ENCODE peak calls at places on chromosomes 11 and 22, in six cellular contexts. F is heart right ventricle, P is heart left ventricle, E is sciatic nerve, J is nucleus accumbens, Z is NCI-H510A treated with DMSO at 0.1 percent for 48 hours. V is an unnamed sample.

GRCh38 chr11:8691601-8692000 is 9.0 kb downstream of the RPL27A start:
- DNase-seq in J (no peak), E (peak; percentile 4), F (no peak), P (no peak), Z (no peak), V (no peak)

GRCh38 chr11:30488304-30488998 is 97.7 kb downstream of the MPPED2 start:
- DNase-seq in P (no peak), J (no peak), E (no peak), F (no peak), Z (peak; percentile 83), V (no peak)

GRCh38 chr22:23237201-23237798 is 57.0 kb downstream of the BCR start:
- DNase-seq in P (peak; percentile 93), F (peak; percentile 77), E (peak; percentile 83), J (peak; percentile 59), Z (peak; percentile 63), V (no peak)

GRCh38 chr11:574632-575323 is 1.5 kb upstream of the PHRF1 start:
- DNase-seq in F (no peak), J (no peak), E (no peak), Z (no peak), P (no peak), V (no peak)

GRCh38 chr22:31616315-31616980 is 45.6 kb downstream of the PISD start:
- DNase-seq in P (peak; percentile 16), E (no peak), F (no peak), Z (no peak), J (no peak), V (no peak)

GRCh38 chr11:93526691-93527583 is 16.3 kb downstream of the SMCO4 start:
- DNase-seq in Z (no peak), P (no peak), F (no peak), E (no peak), J (no peak), V (no peak)

GRCh38 chr11:64571050-64571409 is 20.0 kb upstream of the SLC22A12 start:
- DNase-seq in P (no peak), J (no peak), F (no peak), E (no peak), Z (no peak), V (no peak)

GRCh38 chr22:23984430-23984829 is 4.5 kb downstream of the GSTT2 start:
- DNase-seq in F (no peak), P (no peak), J (no peak), Z (peak; percentile 51), E (no peak), V (no peak)

GRCh38 chr22:49629586-49630447 is 197.9 kb downstream of the BRD1 start:
- DNase-seq in J (no peak), F (no peak), P (peak; percentile 5), E (no peak), Z (peak; percentile 37), V (no peak)

GRCh38 chr11:111826322-111826950 is 44.9 kb downstream of the ALG9 start:
- DNase-seq in J (no peak), Z (no peak), P (no peak), E (no peak), F (no peak), V (no peak)

GRCh38 chr11:57800444-57801184 is 39.0 kb downstream of the CTNND1 start:
- DNase-seq in P (no peak), J (no peak), Z (peak; percentile 96), E (no peak), F (no peak), V (no peak)

GRCh38 chr22:19605508-19606331 is 81.5 kb upstream of the CLDN5 start:
- DNase-seq in P (no peak), Z (no peak), F (no peak), J (no peak), E (no peak), V (no peak)

GRCh38 chr11:22169833-22170232 is 23.1 kb upstream of the ANO5 start:
- DNase-seq in P (no peak), Z (peak; percentile 22), E (no peak), J (no peak), F (no peak), V (no peak)

GRCh38 chr11:20601221-20601914 is 2.0 kb downstream of the SLC6A5 start:
- DNase-seq in Z (no peak), J (no peak), F (no peak), E (no peak), P (no peak), V (no peak)